ENCODE peak calls at places on chromosomes 11 and 22, in five cellular contexts. C, O, A, K and N are unnamed samples. For H3K4me1 and H3K27me3, the result is how much of the 10 kb centered on the place peaks cover.

GRCh38 chr11:119483881-119484371 is 61.0 kb upstream of the THY1 start:
- DNase-seq in A (no peak), K (no peak), C (no peak), O (no peak), N (no peak)

GRCh38 chr11:31968774-31969433 is 122.0 kb upstream of the RCN1 start:
- DNase-seq in A (no peak), O (peak), K (peak), C (no peak), N (peak)

GRCh38 chr11:65381721-65382035 is 768 bp downstream of the SLC25A45 start:
- DNase-seq in O (no peak), K (no peak), C (no peak), A (no peak), N (no peak)

GRCh38 chr11:117510646-117511045 is 183.0 kb downstream of the CEP164 start:
- DNase-seq in O (no peak), K (no peak), A (no peak), C (no peak), N (no peak)

GRCh38 chr11:103091441-103091809 is 535 bp downstream of the DCUN1D5 start:
- DNase-seq in K (peak), A (peak), C (peak), O (peak), N (peak)

GRCh38 chr11:3867209-3868071 is 12.0 kb downstream of the STIM1 start:
- DNase-seq in C (peak), O (peak), A (no peak), K (no peak), N (no peak)

GRCh38 chr11:44943118-44943517 is 7.6 kb downstream of the TP53I11 start:
- DNase-seq in C (peak), A (peak), K (no peak), O (no peak), N (no peak)

GRCh38 chr11:13008625-13009475 is at the start of gene RASSF10:
- DNase-seq in C (peak), O (peak), A (no peak), K (no peak), N (peak)

GRCh38 chr11:81874627-81875026 is 859.0 kb downstream of the FAM181B start:
- DNase-seq in O (no peak), A (no peak), K (no peak), C (no peak), N (no peak)

GRCh38 chr11:46560300-46561025 is 33.4 kb downstream of the AMBRA1 start:
- DNase-seq in K (peak), O (no peak), A (no peak), C (no peak), N (peak)

GRCh38 chr11:104033561-104033960 is 2.9 kb upstream of the DDI1 start:
- DNase-seq in K (peak), A (no peak), C (no peak), O (peak), N (peak)

GRCh38 chr22:33920927-33921575 is 775 bp upstream of the LARGE1 start:
- DNase-seq in O (peak), C (peak), A (peak), K (peak), N (peak)

GRCh38 chr11:129394709-129395108 is 19.1 kb downstream of the BARX2 start:
- DNase-seq in O (no peak), K (no peak), C (no peak), A (no peak), N (no peak)

GRCh38 chr11:134471341-134472187 is 59.5 kb upstream of the B3GAT1 start:
- DNase-seq in C (no peak), O (no peak), K (no peak), A (no peak), N (no peak)

GRCh38 chr11:61514050-61514917 is 5.7 kb downstream of the LRRC10B start:
- DNase-seq in A (no peak), K (no peak), C (no peak), O (no peak), N (no peak)

GRCh38 chr11:8640305-8640932 is 42.0 kb downstream of the TRIM66 start:
- DNase-seq in A (no peak), O (no peak), C (no peak), K (no peak), N (no peak)

GRCh38 chr11:102955624-102956023 is at the start of gene MMP13:
- DNase-seq in C (no peak), K (no peak), A (no peak), O (no peak), N (no peak)

GRCh38 chr22:24601217-24602104 is 1.5 kb upstream of the GGT1 start:
- DNase-seq in K (no peak), O (no peak), A (no peak), C (peak), N (no peak)

GRCh38 chr11:123683616-123684170 is 29.3 kb upstream of the SCN3B start:
- DNase-seq in K (no peak), C (no peak), O (no peak), A (no peak), N (no peak)

GRCh38 chr11:73931951-73932350 is 18.9 kb upstream of the DNAJB13 start:
- DNase-seq in C (no peak), A (no peak), K (no peak), O (no peak), N (no peak)

GRCh38 chr11:120184946-120185677 is 25.7 kb upstream of the OAF start:
- DNase-seq in A (peak), C (peak), K (peak), O (peak), N (no peak)

GRCh38 chr11:27293500-27294417 is 69.3 kb downstream of the CCDC34 start:
- DNase-seq in A (no peak), K (peak), C (no peak), O (no peak), N (no peak)

GRCh38 chr22:20395897-20396287 is 1.9 kb downstream of the ZNF74 start:
- DNase-seq in K (no peak), C (no peak), A (no peak), O (no peak), N (no peak)

GRCh38 chr11:12483604-12484003 is 106.2 kb downstream of the PARVA start:
- DNase-seq in C (no peak), O (no peak), A (no peak), K (no peak), N (no peak)

GRCh38 chr11:131579932-131580387 is 209.5 kb downstream of the NTM start:
- DNase-seq in O (peak), C (no peak), A (no peak), K (peak), N (peak)

GRCh38 chr11:85464283-85464682 is 162.9 kb downstream of the DLG2 start:
- DNase-seq in A (no peak), C (no peak), K (no peak), O (no peak), N (no peak)

GRCh38 chr11:69874984-69875673 is 55.9 kb upstream of the FGF3 start:
- DNase-seq in K (no peak), O (no peak), A (peak), C (no peak), N (no peak)

GRCh38 chr11:10022764-10023163 is 271.3 kb downstream of the SBF2 start:
- DNase-seq in C (no peak), A (no peak), K (peak), O (no peak), N (peak)

GRCh38 chr11:103648670-103649400 is 387.6 kb upstream of the DDI1 start:
- DNase-seq in A (no peak), O (no peak), C (no peak), K (peak), N (no peak)

GRCh38 chr22:31346255-31346732 is at the start of gene PATZ1:
- DNase-seq in C (peak), O (peak), K (peak), A (peak), N (peak)

GRCh38 chr22:32199961-32200360 is 4.9 kb downstream of the RFPL2 start:
- DNase-seq in A (no peak), O (no peak), C (no peak), K (no peak), N (no peak)

GRCh38 chr11:77672276-77672675 is 34.7 kb upstream of the CLNS1A start:
- DNase-seq in K (peak), A (no peak), O (peak), C (no peak), N (peak)

GRCh38 chr22:27186643-27187042 is 529.3 kb downstream of the MIAT start:
- DNase-seq in C (no peak), K (no peak), O (no peak), A (no peak), N (no peak)

GRCh38 chr22:38941488-38941987 is 15.9 kb upstream of the APOBEC3A start:
- DNase-seq in C (peak), O (no peak), K (no peak), A (no peak), N (no peak)

GRCh38 chr11:45209904-45210699 is 63.7 kb downstream of the PRDM11 start:
- DNase-seq in O (peak), K (peak), A (no peak), C (peak), N (peak)

DNA sequence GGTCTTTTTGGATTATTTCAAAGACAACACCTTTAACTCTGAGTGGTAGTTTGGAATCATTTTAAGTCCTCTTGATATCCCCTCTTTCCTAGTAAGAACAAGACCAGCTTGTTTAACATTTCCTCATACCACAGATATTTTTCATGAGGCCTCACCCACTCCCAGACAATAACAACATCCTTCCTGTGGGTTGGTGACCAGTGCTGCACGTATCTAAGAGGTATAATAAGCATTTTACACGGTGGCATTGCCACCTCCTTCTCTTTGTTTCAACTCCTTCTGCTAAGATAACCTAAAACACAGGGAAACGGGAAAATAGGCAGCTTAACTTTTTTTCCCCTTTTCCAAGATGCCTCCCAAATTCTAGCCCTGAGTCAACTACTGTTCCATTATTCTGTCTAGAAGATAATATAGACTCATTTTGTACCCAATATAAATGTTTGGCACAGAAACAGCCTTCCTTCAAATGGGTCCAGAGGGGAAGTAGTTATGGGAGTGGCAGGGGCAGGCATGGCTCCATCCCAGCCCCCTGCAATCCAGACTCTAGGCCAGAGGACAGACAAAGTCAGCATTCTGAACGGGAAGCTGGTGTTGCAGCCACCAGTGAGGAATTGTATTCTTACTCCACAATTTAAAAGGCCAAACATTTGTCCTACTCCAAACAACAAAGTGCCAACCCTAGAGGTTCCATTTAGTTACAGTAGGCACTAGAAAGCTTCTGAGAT is 28.5 kb downstream of the MAML2 start:
- DNase-seq in A (no peak), C (no peak), O (no peak), K (peak), N (peak)
- H3K4me1 ChIP-seq in A (half or more), C (half or more), O (under half), K (under half), N (half or more)

DNA sequence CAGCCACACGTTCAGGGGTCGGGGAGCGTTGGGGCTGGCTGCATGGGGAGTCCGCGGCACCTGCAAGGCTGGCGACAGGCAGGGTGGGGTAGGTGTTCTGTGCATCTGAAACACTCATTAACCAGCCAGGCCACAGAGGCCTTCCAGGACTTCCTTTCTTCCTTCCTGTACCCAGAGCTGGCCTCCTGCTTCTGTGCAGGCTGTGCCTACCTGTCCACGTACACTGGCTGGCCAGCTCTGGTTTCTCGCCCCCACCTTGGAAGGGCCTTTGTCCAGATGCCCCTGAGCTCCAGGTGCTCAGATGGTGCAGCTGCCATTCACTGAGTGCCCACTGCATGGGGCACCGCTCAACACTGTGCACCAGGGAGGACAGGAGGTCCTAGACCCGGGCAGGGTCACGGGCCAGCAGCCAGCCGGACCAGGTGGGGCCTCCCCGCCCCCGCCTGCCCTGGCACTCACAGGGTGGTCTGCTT is 15.9 kb downstream of the TTLL12 start:
- DNase-seq in K (no peak), O (no peak), C (no peak), A (peak), N (no peak)
- H3K4me3 ChIP-seq in K (no peak), O (no peak), C (no peak), A (no peak), N (no peak)

DNA sequence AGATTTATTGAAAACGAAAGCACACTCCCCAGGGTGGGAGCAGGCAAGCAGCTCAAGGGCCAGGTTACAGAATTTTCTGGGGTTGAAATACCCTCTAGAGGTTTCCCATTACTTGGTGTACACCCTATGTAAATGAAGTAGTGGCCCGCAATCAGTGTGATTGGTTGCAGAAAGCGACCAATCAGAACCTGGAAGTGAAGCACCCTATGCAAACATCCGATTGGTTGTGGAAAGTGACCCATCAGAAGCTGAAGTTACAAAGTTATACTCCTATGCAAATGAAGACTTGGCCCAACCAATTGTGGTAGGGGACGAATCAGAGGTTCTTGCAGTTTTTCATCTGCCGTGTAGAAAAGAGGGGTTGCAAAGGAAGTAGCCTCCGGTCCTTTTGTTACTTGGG is 19.2 kb downstream of the PRR5 start:
- DNase-seq in C (no peak), A (no peak), K (no peak), O (no peak), N (no peak)
- H3K27me3 ChIP-seq in C (under half), A (under half), K (under half), O (under half), N (under half)

GRCh38 chr11:95790933-95791247 is 592 bp downstream of the CEP57 start:
- DNase-seq in A (no peak), C (peak), O (peak), K (peak), N (peak)

GRCh38 chr11:95788921-95789505 is 569 bp downstream of the FAM76B start:
- DNase-seq in O (peak), K (peak), A (no peak), C (no peak), N (peak)

GRCh38 chr11:95790123-95790932 is at the start of gene CEP57:
- DNase-seq in A (peak), K (peak), C (peak), O (peak), N (peak)

GRCh38 chr11:95791385-95792033 is 1.2 kb downstream of the CEP57 start:
- DNase-seq in K (no peak), O (no peak), C (no peak), A (no peak), N (no peak)

DNA sequence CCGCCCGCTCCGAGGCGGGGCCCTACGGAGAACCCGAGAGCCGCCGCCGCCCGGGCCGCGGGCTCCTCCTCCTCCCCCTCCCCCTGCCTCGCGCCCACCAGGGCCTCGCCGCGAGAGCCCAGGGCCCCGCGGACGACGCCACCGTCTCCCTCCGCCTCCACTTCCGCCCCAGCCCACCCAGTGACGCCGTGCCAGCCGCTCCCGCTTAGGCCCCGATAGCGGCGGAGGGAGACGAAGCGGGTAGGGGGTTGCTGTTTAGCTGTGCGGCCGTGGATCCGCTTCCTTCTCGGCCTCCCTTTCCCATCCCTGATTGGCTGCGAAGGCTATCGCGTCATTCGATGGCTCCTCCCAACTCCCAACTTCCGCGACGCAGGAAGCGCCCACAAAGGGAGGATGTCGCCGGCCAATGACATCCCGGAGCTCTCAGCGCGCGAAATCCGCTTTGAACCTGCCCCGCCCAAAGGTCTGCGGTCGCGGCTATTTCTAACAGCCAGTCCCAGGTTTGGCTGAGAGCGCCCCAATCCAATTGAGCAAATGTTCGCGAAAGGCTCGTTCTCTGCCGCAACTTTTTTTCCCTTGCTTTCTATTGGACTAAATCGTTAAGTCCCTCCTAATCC is at the start of gene FAM76B:
- DNase-seq in O (peak), A (peak), K (peak), C (peak), N (peak)
- H3K4me1 ChIP-seq in O (under half), A (half or more), K (under half), C (under half), N (under half)